ENCODE peak calls at places on chromosome 15, in seven cellular contexts. N is fibroblast of pulmonary artery, Y is Peyer's patch, O is fibroblast of villous mesenchyme, J is keratinocyte, Q is HCT116, B is LNCaP clone FGC. T is an unnamed sample.

GRCh38 chr15:52220251-52220650 is 29.1 kb upstream of the GNB5 start:
- DNase-seq in Y (no peak), N (no peak), Q (no peak), J (no peak), O (no peak), B (no peak), T (no peak)

GRCh38 chr15:59420986-59421618 is 16.9 kb upstream of the FAM81A start:
- DNase-seq in J (no peak), B (no peak), Y (no peak), Q (no peak), N (peak), O (peak), T (peak)

GRCh38 chr15:62848631-62849050 is 193.9 kb upstream of the TPM1 start:
- DNase-seq in Y (no peak), J (no peak), N (peak), B (no peak), O (peak), Q (no peak), T (peak)

GRCh38 chr15:78455749-78456148 is 17.7 kb downstream of the IREB2 start:
- DNase-seq in N (no peak), Q (no peak), O (peak), J (no peak), B (peak), Y (no peak), T (no peak)

GRCh38 chr15:78049691-78050440 is 27.6 kb downstream of the TBC1D2B start:
- DNase-seq in Y (no peak), Q (no peak), J (no peak), O (peak), B (no peak), N (peak), T (peak)

GRCh38 chr15:44023176-44023575 is 171.9 kb downstream of the FRMD5 start:
- DNase-seq in Y (no peak), J (no peak), Q (no peak), B (no peak), N (peak), O (no peak), T (no peak)

GRCh38 chr15:31265871-31266711 is 60.5 kb upstream of the KLF13 start:
- DNase-seq in Y (no peak), O (peak), B (no peak), Q (no peak), J (no peak), N (no peak), T (no peak)

GRCh38 chr15:71508081-71508682 is 302.2 kb upstream of the NR2E3 start:
- DNase-seq in N (no peak), B (no peak), J (peak), Y (no peak), Q (no peak), O (no peak), T (no peak)

GRCh38 chr15:92648190-92648875 is 7.2 kb downstream of the FAM174B start:
- DNase-seq in B (no peak), Q (no peak), N (no peak), O (no peak), J (no peak), Y (no peak), T (no peak)

DNA sequence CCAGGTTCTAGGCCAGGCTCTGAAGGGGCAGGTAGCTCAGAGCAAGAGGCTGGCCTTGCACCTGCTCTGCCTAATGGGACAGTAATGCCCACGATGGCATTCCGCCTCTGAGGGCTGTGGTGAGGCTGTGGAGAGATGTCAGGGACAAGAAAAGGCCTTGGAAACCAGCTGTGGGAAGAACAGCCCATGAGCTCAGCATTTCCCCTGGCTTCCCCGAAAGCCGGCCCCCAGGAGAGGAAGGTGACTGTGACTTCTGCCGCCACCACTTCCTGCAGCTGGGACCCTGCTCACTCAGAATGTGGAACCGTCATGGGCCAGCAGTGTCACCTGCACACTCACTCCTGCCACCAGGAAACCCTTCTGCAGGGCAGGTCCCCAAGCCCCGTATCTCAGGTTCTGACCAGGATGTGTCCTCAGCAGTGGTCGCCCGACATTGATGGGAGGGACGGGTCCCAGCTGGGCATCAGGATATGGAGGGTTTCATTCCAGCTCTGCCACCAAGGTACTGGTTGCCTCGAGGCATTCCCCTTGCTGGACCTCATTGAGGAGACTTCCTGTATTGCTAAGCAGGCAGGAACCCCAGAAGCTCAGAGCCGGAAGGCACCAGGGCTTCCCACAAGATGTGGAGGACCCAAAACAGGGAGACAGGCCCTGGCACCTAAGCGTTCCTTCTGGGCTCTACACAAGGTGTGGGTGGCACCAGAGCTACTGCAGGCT is 30.7 kb downstream of the SEMA7A start:
- DNase-seq in O (no peak), N (no peak), Q (no peak), Y (no peak), B (no peak), J (no peak), T (no peak)
- H3K4me3 ChIP-seq in O (no peak), N (no peak), Q (no peak), Y (no peak), B (no peak), J (no peak), T (no peak)

GRCh38 chr15:75720787-75721461 is 8.3 kb upstream of the CSPG4 start:
- DNase-seq in O (no peak), J (peak), Q (peak), Y (peak), N (peak), B (no peak), T (no peak)
- TF ChIP-seq CTCF in O (peak), J (peak), Q (peak), Y (no peak), N (peak), B (peak), T (no peak)

GRCh38 chr15:32819406-32819930 is 101.7 kb downstream of the GREM1 start:
- DNase-seq in N (no peak), Q (no peak), J (no peak), Y (no peak), O (no peak), B (no peak), T (peak)
- H3K4me3 ChIP-seq in N (no peak), Q (no peak), J (no peak), Y (no peak), O (peak), B (no peak), T (no peak)

DNA sequence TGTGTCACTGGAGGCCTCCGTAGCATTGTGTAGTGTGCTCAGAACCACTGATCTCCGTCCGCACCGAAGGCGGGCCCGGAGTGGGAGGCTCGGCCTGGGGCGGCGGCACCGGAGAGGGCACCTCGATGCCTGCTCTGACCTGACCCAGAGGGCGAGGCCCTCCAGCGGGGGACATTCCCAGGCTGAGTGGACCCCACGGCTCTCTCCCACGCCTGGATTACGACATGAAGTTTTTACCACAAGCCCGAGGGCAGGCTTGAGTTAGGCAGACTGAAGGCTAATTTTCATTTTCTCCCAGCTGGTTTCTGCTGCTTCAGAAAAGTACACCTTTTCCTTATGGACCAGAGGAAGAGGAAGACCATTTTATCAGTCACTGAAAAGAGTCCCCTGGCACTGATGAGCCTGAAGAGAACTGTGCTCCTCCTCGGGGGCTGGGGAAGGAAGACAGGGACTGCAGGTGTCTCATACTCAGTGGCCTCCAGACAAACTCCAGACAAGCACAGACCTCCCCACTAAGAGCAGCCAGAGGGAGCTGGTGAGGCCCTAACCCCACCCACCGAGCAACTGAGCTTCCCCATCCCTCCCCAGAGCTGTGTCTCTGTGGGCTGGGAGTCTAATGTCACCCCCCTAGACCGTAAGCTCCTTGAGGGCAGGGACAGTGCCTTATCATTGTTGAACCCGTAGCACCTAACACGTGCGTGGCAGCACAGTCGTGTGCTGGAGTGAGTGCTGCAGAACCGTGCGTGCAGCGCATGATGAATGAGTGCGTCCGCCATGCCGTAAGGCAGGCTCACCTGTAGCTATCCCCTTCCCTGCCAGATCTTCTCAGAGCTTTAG is 74.5 kb upstream of the BLM start:
- DNase-seq in J (no peak), Q (no peak), N (no peak), Y (no peak), O (no peak), B (no peak), T (no peak)
- TF ChIP-seq CTCF in J (peak), Q (peak), N (peak), Y (no peak), O (peak), B (no peak), T (no peak)

GRCh38 chr15:41978534-41978933 is 6.2 kb upstream of the EHD4 start:
- DNase-seq in B (no peak), N (no peak), Y (no peak), O (no peak), Q (no peak), J (no peak), T (no peak)
- H3K4me3 ChIP-seq in B (no peak), N (no peak), Y (no peak), O (no peak), Q (no peak), J (no peak), T (no peak)

GRCh38 chr15:48573780-48574179 is 71.7 kb downstream of the FBN1 start:
- DNase-seq in Q (no peak), Y (no peak), J (no peak), B (no peak), N (no peak), O (no peak), T (no peak)

GRCh38 chr15:48571510-48571909 is 74.0 kb downstream of the FBN1 start:
- DNase-seq in B (no peak), N (no peak), J (no peak), Y (no peak), O (no peak), Q (no peak), T (no peak)

GRCh38 chr15:48569591-48570302 is 75.8 kb downstream of the FBN1 start:
- DNase-seq in B (no peak), Q (no peak), N (no peak), J (no peak), O (no peak), Y (no peak), T (no peak)

GRCh38 chr15:48572823-48573222 is 72.7 kb downstream of the FBN1 start:
- DNase-seq in Q (no peak), O (no peak), B (no peak), N (no peak), Y (no peak), J (no peak), T (no peak)

DNA sequence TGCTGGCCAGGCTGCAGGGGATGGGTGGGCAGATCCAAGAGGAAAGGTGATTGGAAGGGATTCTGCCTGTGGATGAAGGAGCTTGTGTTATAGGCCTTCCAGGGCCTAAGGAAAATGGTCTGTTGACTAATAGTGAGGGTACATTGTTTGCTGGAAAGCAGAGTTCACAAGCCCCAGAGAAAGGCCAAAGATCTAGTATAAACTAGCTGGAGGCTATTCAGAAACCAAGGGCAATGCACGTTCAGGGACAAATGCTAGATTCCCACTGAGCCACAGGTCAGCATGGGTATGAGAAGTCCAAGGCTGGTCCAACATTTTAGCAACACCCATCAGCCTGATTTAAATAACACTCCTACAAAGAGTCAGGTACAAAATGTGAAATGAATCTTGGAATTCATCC is 74.7 kb downstream of the FBN1 start:
- DNase-seq in B (no peak), Y (no peak), J (no peak), Q (no peak), O (no peak), N (no peak), T (no peak)
- TF ChIP-seq CTCF in B (no peak), Y (no peak), J (no peak), Q (no peak), O (no peak), N (no peak), T (no peak)

GRCh38 chr15:56366211-56366610 is 985 bp downstream of the TEX9 start:
- DNase-seq in O (no peak), N (no peak), J (no peak), Q (no peak), B (no peak), Y (no peak), T (no peak)
- H3K4me3 ChIP-seq in O (peak), N (peak), J (peak), Q (peak), B (peak), Y (peak), T (peak)